ENCODE peak calls at places on chromosome 12, in ten cellular contexts. A is astrocyte of the spinal cord; L is CD4-positive, alpha-beta T cell; U is GM12864; D is retinal pigment epithelial cell; Y is cardiac muscle cell; R is PC-9; H is AG09309; E is A549; F is colonic mucosa. O is an unnamed sample.

GRCh38 chr12:10409387-10409786 is at the start of gene KLRC4:
- DNase-seq in A (peak; percentile 67), L (no peak), U (no peak), D (no peak), Y (peak; percentile 5), R (no peak), H (no peak), E (no peak), F (no peak), O (no peak)

GRCh38 chr12:5260591-5261086 is 171.3 kb upstream of the NTF3 start:
- DNase-seq in A (no peak), L (no peak), U (no peak), D (no peak), Y (no peak), R (no peak), H (no peak), E (no peak), F (no peak), O (no peak)

GRCh38 chr12:46356655-46357437 is 15.7 kb downstream of the SLC38A2 start:
- DNase-seq in A (no peak), L (no peak), U (no peak), D (no peak), Y (no peak), R (no peak), H (no peak), E (no peak), F (no peak), O (no peak)

GRCh38 chr12:95204141-95204866 is 13.0 kb downstream of the FGD6 start:
- DNase-seq in A (peak; percentile 88), L (no peak), U (no peak), D (peak; percentile 73), Y (peak; percentile 39), R (peak; percentile 91), H (peak; percentile 70), E (peak; percentile 99), F (peak; percentile 48), O (no peak)

GRCh38 chr12:51631591-51631990 is 40.6 kb downstream of the SCN8A start:
- DNase-seq in A (peak; percentile 70), L (no peak), U (no peak), D (peak; percentile 39), Y (no peak), R (no peak), H (no peak), E (peak; percentile 53), F (no peak), O (no peak)

GRCh38 chr12:57240926-57241555 is 9.9 kb downstream of the STAC3 start:
- DNase-seq in A (no peak), L (no peak), U (no peak), D (no peak), Y (no peak), R (no peak), H (no peak), E (peak; percentile 59), F (no peak), O (no peak)

GRCh38 chr12:989751-990278 is 1.2 kb upstream of the ERC1 start:
- DNase-seq in A (peak; percentile 76), L (no peak), U (no peak), D (no peak), Y (peak; percentile 55), R (no peak), H (peak; percentile 40), E (peak; percentile 61), F (peak; percentile 27), O (no peak)

GRCh38 chr12:124869011-124869665 is 5.5 kb upstream of the SCARB1 start:
- DNase-seq in A (no peak), L (no peak), U (no peak), D (no peak), Y (no peak), R (no peak), H (no peak), E (no peak), F (no peak), O (no peak)

GRCh38 chr12:13959131-13959734 is 22.2 kb downstream of the GRIN2B start:
- DNase-seq in A (no peak), L (no peak), U (no peak), D (no peak), Y (no peak), R (no peak), H (no peak), E (peak; percentile 50), F (peak; percentile 78), O (no peak)

GRCh38 chr12:13961983-13962382 is 19.4 kb downstream of the GRIN2B start:
- DNase-seq in A (no peak), L (no peak), U (no peak), D (no peak), Y (no peak), R (no peak), H (no peak), E (no peak), F (no peak), O (no peak)

GRCh38 chr12:13957576-13957975 is 23.8 kb downstream of the GRIN2B start:
- DNase-seq in A (no peak), L (no peak), U (no peak), D (no peak), Y (no peak), R (no peak), H (no peak), E (no peak), F (no peak), O (no peak)

GRCh38 chr12:13964666-13965065 is 16.7 kb downstream of the GRIN2B start:
- DNase-seq in A (no peak), L (no peak), U (no peak), D (no peak), Y (no peak), R (no peak), H (no peak), E (no peak), F (no peak), O (no peak)

GRCh38 chr12:13962699-13963098 is 18.7 kb downstream of the GRIN2B start:
- DNase-seq in A (no peak), L (no peak), U (no peak), D (no peak), Y (peak; percentile 4), R (peak; percentile 8), H (no peak), E (peak; percentile 59), F (no peak), O (no peak)
- TF ChIP-seq CTCF in A (peak; percentile 29), L (no peak), U (peak; percentile 66), D (peak; percentile 53), Y (no peak), R (peak; percentile 45), H (no peak), E (peak; percentile 45), F (no peak), O (no peak)

GRCh38 chr12:111431772-111432171 is 26.0 kb downstream of the SH2B3 start:
- DNase-seq in A (no peak), L (no peak), U (no peak), D (peak; percentile 58), Y (no peak), R (no peak), H (no peak), E (no peak), F (no peak), O (no peak)

GRCh38 chr12:111429760-111430417 is 24.2 kb downstream of the SH2B3 start:
- DNase-seq in A (no peak), L (peak; percentile 37), U (no peak), D (no peak), Y (no peak), R (no peak), H (no peak), E (no peak), F (no peak), O (peak; percentile 59)

GRCh38 chr12:111428081-111428727 is 22.5 kb downstream of the SH2B3 start:
- DNase-seq in A (no peak), L (no peak), U (no peak), D (no peak), Y (no peak), R (no peak), H (no peak), E (no peak), F (no peak), O (no peak)

GRCh38 chr12:111428728-111429175 is 23.0 kb downstream of the SH2B3 start:
- DNase-seq in A (no peak), L (no peak), U (no peak), D (no peak), Y (no peak), R (no peak), H (no peak), E (no peak), F (peak; percentile 89), O (no peak)

DNA sequence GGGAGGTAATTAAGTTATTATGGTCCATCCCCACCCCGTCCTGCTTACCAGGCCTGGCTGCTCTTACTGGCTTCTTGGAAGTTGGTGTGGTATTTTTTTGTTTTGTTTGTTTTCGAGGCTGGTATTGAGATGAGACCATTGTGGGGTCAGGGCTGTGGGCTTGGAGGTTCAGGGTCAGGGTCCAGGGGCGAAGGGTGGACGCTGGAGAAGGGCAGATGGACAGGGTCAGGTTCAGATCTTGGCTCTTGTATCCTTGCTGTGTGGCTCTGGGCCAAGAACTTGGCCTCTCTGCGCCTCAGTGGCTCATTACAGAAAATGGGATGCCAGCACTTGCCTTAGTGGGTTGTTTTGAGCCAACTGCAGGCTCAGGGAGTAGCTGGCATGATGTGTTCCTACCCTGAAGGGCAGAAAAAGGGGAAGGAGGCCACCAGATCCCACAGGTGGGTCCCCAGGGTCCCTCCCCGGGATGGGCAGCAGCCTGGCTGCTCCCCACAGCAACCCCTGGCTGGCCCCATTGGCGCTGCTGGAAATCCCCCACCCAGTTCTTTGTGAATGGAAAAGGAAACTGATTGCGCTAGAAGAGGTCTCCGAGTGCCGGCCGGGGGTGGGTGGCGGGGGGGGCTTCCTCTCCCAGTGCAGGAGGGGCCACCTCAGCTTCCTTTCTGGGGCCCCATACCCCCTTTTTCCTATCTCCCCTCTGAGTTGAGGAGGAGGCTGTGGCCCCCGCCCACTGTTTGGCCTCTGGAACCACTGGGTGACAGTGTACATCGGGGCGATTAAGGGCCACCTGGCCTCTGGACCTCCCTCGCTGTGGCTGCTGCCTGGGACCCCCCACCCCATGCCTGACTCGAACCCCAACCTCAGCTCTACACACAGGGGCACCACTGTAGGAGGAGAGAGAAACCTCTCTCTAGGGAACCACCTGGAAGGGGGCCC is 25.0 kb downstream of the SH2B3 start:
- DNase-seq in A (no peak), L (no peak), U (no peak), D (no peak), Y (no peak), R (no peak), H (no peak), E (no peak), F (no peak), O (peak; percentile 69)
- TF ChIP-seq CTCF in A (no peak), L (no peak), U (no peak), D (no peak), Y (no peak), R (no peak), H (no peak), E (no peak), F (no peak), O (no peak)

DNA sequence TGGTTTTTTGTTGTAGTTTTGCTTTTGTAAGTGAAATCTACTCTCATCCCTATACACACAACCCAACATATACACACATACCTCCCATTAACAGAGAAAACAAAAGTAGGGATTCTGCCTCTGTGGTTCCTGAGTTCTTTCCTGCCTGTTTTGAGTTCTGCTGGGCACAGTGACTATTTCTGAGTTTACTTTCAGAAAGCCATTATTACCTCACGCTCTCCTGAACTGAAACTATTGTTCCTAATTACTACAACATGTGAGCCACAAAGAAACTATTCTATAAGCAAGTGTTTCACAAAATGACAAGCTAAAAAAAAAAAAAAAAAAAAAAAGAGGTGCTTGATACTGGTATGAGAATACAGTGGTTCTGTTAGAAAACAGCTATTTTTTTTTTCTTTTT is 110.9 kb downstream of the ALG10B start:
- DNase-seq in A (no peak), L (no peak), U (no peak), D (no peak), Y (no peak), R (no peak), H (no peak), E (no peak), F (no peak), O (no peak)
- TF ChIP-seq CTCF in A (no peak), L (no peak), U (no peak), D (no peak), Y (no peak), R (no peak), H (no peak), E (no peak), F (no peak), O (no peak)

GRCh38 chr12:18139989-18140596 is 50.1 kb upstream of the RERGL start:
- DNase-seq in A (peak; percentile 67), L (no peak), U (no peak), D (no peak), Y (peak; percentile 40), R (no peak), H (no peak), E (peak; percentile 23), F (no peak), O (no peak)
- TF ChIP-seq CTCF in A (peak; percentile 57), L (peak; percentile 13), U (peak; percentile 22), D (peak; percentile 47), Y (peak; percentile 61), R (peak; percentile 75), H (peak; percentile 34), E (peak; percentile 62), F (peak; percentile 55), O (peak; percentile 47)

O was measured in GM10248.